ENCODE peak calls at places on chromosomes 4 and X, in five cellular contexts. N is activated CD4-positive, alpha-beta T cell treated with anti-CD3 and anti-CD28 coated beads for 4 hours; J is CD4-positive, alpha-beta T cell; I is NCI-H1417; A is dorsolateral prefrontal cortex. G is an unnamed sample.
A peak's percentile ranks its signal among the peaks of the same experiment; 100 is the strongest.

GRCh38 chr4:10083861-10084641 is 32.5 kb downstream of the WDR1 start:
- DNase-seq in N (no peak), J (no peak), A (peak; percentile 19), I (no peak), G (no peak)

GRCh38 chr4:78057600-78058560 is 757 bp downstream of the FRAS1 start:
- DNase-seq in A (peak; percentile 48), J (no peak), N (no peak), I (peak; percentile 70), G (no peak)

GRCh38 chrX:103879339-103879738 is 47.3 kb upstream of the RAB9B start:
- DNase-seq in N (no peak), J (no peak), I (no peak), A (no peak), G (no peak)

GRCh38 chr4:6509587-6509986 is 37.2 kb upstream of the PPP2R2C start:
- DNase-seq in N (no peak), I (no peak), A (no peak), J (no peak), G (no peak)

GRCh38 chr4:121155893-121156292 is 8.2 kb downstream of the TNIP3 start:
- DNase-seq in N (no peak), I (no peak), A (no peak), J (no peak), G (no peak)

GRCh38 chr4:28799696-28800095 is 1920.5 kb upstream of the PCDH7 start:
- DNase-seq in I (no peak), N (no peak), J (no peak), A (no peak), G (no peak)

GRCh38 chr4:15482842-15483241 is 13.2 kb downstream of the CC2D2A start:
- DNase-seq in N (no peak), I (no peak), J (no peak), A (no peak), G (no peak)

GRCh38 chr4:152896819-152897218 is 39.3 kb upstream of the FHDC1 start:
- DNase-seq in J (no peak), A (no peak), N (no peak), I (no peak), G (no peak)

GRCh38 chr4:153438916-153439756 is 27.0 kb upstream of the TMEM131L start:
- DNase-seq in I (no peak), J (peak; percentile 41), A (no peak), N (peak; percentile 32), G (no peak)

GRCh38 chrX:132181364-132181763 is 37.9 kb downstream of the RAP2C start:
- DNase-seq in N (no peak), J (no peak), A (no peak), I (no peak), G (no peak)

GRCh38 chrX:40513012-40513411 is 67.8 kb upstream of the ATP6AP2 start:
- DNase-seq in N (no peak), I (no peak), A (no peak), J (no peak), G (no peak)

GRCh38 chrX:108312938-108313337 is 125.3 kb downstream of the COL4A6 start:
- DNase-seq in I (peak; percentile 34), A (no peak), J (no peak), N (no peak), G (peak; percentile 0)

GRCh38 chr4:171794528-171794927 is 18.7 kb upstream of the GALNTL6 start:
- DNase-seq in J (no peak), N (no peak), I (no peak), A (no peak), G (no peak)

GRCh38 chrX:154411322-154411980 is at the start of gene TAFAZZIN:
- DNase-seq in N (peak; percentile 66), J (peak; percentile 72), A (peak; percentile 68), I (peak; percentile 87), G (peak; percentile 2)

GRCh38 chr4:89021678-89022077 is 35.3 kb downstream of the FAM13A start:
- DNase-seq in I (no peak), A (no peak), N (no peak), J (no peak), G (no peak)

GRCh38 chrX:111095974-111096870 is at the start of gene PAK3:
- DNase-seq in N (peak; percentile 20), J (no peak), A (peak; percentile 60), I (peak; percentile 63), G (peak; percentile 11)

GRCh38 chr4:14749910-14750309 is 252.4 kb upstream of the CPEB2 start:
- DNase-seq in J (no peak), A (no peak), I (no peak), N (no peak), G (no peak)

GRCh38 chr4:171793723-171794122 is 19.5 kb upstream of the GALNTL6 start:
- DNase-seq in N (no peak), A (no peak), I (no peak), J (no peak), G (no peak)

GRCh38 chr4:244471-244870 is 60.8 kb downstream of the ZNF732 start:
- DNase-seq in J (peak; percentile 41), A (no peak), I (peak; percentile 83), N (peak; percentile 65), G (peak; percentile 9)

GRCh38 chr4:78220283-78220682 is 163.2 kb downstream of the FRAS1 start:
- DNase-seq in A (no peak), I (no peak), N (no peak), J (no peak), G (no peak)

GRCh38 chr4:65661469-65661868 is 8.8 kb downstream of the EPHA5 start:
- DNase-seq in I (peak; percentile 12), N (no peak), J (no peak), A (no peak), G (no peak)

GRCh38 chr4:39319678-39320077 is 46.5 kb downstream of the RFC1 start:
- DNase-seq in J (no peak), A (no peak), I (no peak), N (no peak), G (no peak)

GRCh38 chr4:27005512-27006246 is 145.0 kb downstream of the STIM2 start:
- DNase-seq in N (no peak), J (no peak), A (no peak), I (no peak), G (no peak)

GRCh38 chr4:3729188-3729884 is 36.8 kb upstream of the ADRA2C start:
- DNase-seq in A (no peak), J (no peak), I (no peak), N (no peak), G (no peak)

GRCh38 chrX:51395807-51396728 is 63.4 kb downstream of the NUDT10 start:
- DNase-seq in J (peak; percentile 58), A (no peak), I (no peak), N (peak; percentile 39), G (peak; percentile 33)

GRCh38 chr4:183364025-183364424 is 41.8 kb upstream of the CLDN24 start:
- DNase-seq in N (no peak), I (no peak), A (no peak), J (no peak), G (no peak)

GRCh38 chr4:145679520-145679919 is 426 bp upstream of the C4orf51 start:
- DNase-seq in A (no peak), J (no peak), I (peak; percentile 80), N (no peak), G (no peak)

GRCh38 chr4:16659120-16659519 is 239.3 kb downstream of the LDB2 start:
- DNase-seq in J (no peak), N (no peak), A (no peak), I (no peak), G (no peak)

GRCh38 chr4:1218892-1219552 is 29.9 kb downstream of the CTBP1 start:
- DNase-seq in I (peak; percentile 35), J (no peak), N (no peak), A (no peak), G (no peak)

GRCh38 chr4:24771241-24771640 is 24.1 kb upstream of the SOD3 start:
- DNase-seq in N (no peak), J (no peak), A (no peak), I (no peak), G (no peak)

GRCh38 chr4:3611778-3612177 is 79.6 kb upstream of the LRPAP1 start:
- DNase-seq in N (no peak), J (no peak), A (no peak), I (no peak), G (no peak)

GRCh38 chr4:4311193-4311592 is 21.1 kb downstream of the ZBTB49 start:
- DNase-seq in I (no peak), J (no peak), A (no peak), N (no peak), G (no peak)

GRCh38 chr4:52037730-52038108 is 380 bp downstream of the SGCB start:
- DNase-seq in A (peak; percentile 30), I (peak; percentile 48), J (no peak), N (no peak), G (no peak)

G was measured in caudate nucleus.